ENCODE peak calls at places on chromosomes 2 and 18, in four cellular contexts. N is aorta, M is keratinocyte, Y is neural progenitor cell. H is an unnamed sample. For H3K4me1, H3K27me3 and H3K9me3, the result is how much of the 10 kb centered on the place peaks cover.

GRCh38 chr18:32548688-32549087 is 78.0 kb upstream of the GAREM1 start:
- DNase-seq in N (no peak), M (no peak), Y (peak), H (peak)

GRCh38 chr2:229081411-229081810 is 189.7 kb downstream of the PID1 start:
- DNase-seq in Y (no peak), N (no peak), M (no peak), H (no peak)

GRCh38 chr2:6081542-6081872 is 389.3 kb downstream of the SOX11 start:
- DNase-seq in Y (peak), M (no peak), N (no peak), H (no peak)

GRCh38 chr18:12423820-12424219 is 16.1 kb downstream of the PRELID3A start:
- DNase-seq in Y (no peak), N (no peak), M (no peak), H (no peak)

GRCh38 chr18:6729247-6730091 is at the start of gene ARHGAP28:
- DNase-seq in N (peak), M (peak), Y (peak), H (no peak)

GRCh38 chr2:133967326-133967725 is 286.5 kb upstream of the MGAT5 start:
- DNase-seq in M (no peak), N (no peak), Y (no peak), H (no peak)

GRCh38 chr2:124877065-124877671 is 852.1 kb downstream of the CNTNAP5 start:
- DNase-seq in Y (no peak), N (no peak), M (no peak), H (no peak)

GRCh38 chr2:110790907-110791306 is 58.5 kb downstream of the ACOXL start:
- DNase-seq in M (no peak), N (no peak), Y (no peak), H (no peak)

GRCh38 chr2:84770280-84770679 is 110.6 kb downstream of the TRABD2A start:
- DNase-seq in M (no peak), Y (no peak), N (no peak), H (no peak)

GRCh38 chr2:236088368-236089057 is 79.7 kb downstream of the GBX2 start:
- DNase-seq in N (no peak), Y (no peak), M (no peak), H (no peak)

GRCh38 chr18:44744206-44745180 is 63.8 kb downstream of the SETBP1 start:
- DNase-seq in N (peak), Y (peak), M (no peak), H (no peak)

GRCh38 chr18:68662779-68663178 is 52.1 kb downstream of the TMX3 start:
- DNase-seq in N (no peak), M (no peak), Y (no peak), H (no peak)

GRCh38 chr2:186648130-186648529 is 45.7 kb upstream of the FAM171B start:
- DNase-seq in Y (no peak), N (no peak), M (no peak), H (no peak)

GRCh38 chr2:97728091-97728596 is 14.8 kb downstream of the ZAP70 start:
- DNase-seq in Y (no peak), M (no peak), N (no peak), H (no peak)

GRCh38 chr18:79290876-79291275 is 104.9 kb upstream of the NFATC1 start:
- DNase-seq in N (no peak), Y (no peak), M (no peak), H (no peak)

GRCh38 chr2:107025291-107025857 is 139.4 kb upstream of the ST6GAL2 start:
- DNase-seq in Y (no peak), M (no peak), N (no peak), H (no peak)

GRCh38 chr2:127424598-127425379 is 6.6 kb downstream of the PROC start:
- DNase-seq in M (no peak), Y (no peak), N (no peak), H (no peak)

GRCh38 chr2:35973132-35973736 is 382.3 kb upstream of the CRIM1 start:
- DNase-seq in N (no peak), Y (peak), M (no peak), H (peak)

GRCh38 chr2:46277470-46278190 is 19.6 kb upstream of the EPAS1 start:
- DNase-seq in M (no peak), N (no peak), Y (no peak), H (no peak)

GRCh38 chr18:10081477-10081876 is 167.7 kb downstream of the VAPA start:
- DNase-seq in N (no peak), M (no peak), Y (no peak), H (no peak)

GRCh38 chr2:55087501-55087900 is 37.2 kb upstream of the RTN4 start:
- DNase-seq in M (no peak), N (no peak), Y (no peak), H (no peak)

GRCh38 chr18:2978626-2979025 is 34.3 kb downstream of the LPIN2 start:
- DNase-seq in Y (no peak), M (no peak), N (no peak), H (no peak)

GRCh38 chr18:2980607-2980923 is 32.4 kb downstream of the LPIN2 start:
- DNase-seq in M (no peak), N (no peak), Y (no peak), H (no peak)

GRCh38 chr18:2981212-2981728 is 31.7 kb downstream of the LPIN2 start:
- DNase-seq in M (no peak), Y (no peak), N (no peak), H (peak)

GRCh38 chr18:2979027-2979570 is 33.8 kb downstream of the LPIN2 start:
- DNase-seq in M (no peak), Y (no peak), N (no peak), H (no peak)

DNA sequence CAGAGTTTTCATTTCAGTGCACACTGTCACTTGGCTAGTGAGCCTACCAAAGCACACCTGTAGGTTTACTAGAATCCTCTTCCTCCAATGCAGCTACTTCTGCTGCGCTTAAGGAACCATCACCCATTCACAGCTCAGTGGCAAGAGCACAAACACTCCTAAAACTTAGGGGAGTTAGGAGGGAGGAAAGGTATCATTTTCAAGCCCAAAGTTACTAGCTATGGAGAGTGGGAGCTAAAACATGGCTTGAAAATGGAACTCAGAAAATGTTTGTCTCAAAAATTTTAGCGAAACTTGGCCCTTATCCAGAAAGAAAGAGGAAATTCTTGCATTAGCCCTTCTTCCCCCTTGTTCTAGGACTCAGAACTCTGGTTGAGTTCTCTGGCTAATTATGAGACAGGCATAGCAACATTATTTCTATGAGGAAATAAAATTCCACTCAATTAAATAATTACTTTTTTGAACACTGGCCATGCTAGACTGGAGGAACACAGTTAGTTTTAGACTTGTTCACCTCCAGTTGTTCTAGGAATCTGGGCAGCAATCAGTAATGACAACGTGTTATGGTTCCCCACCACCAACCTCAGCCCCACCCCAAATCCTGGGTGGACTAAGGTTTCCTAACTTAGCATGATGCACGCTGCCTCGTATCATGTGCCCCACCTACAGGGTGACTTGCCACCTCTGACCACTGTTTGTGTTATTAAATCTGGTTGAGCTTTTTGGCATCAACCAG is 32.9 kb downstream of the LPIN2 start:
- DNase-seq in M (no peak), N (no peak), Y (no peak), H (no peak)
- H3K4me1 ChIP-seq in M (under half), N (under half), Y (under half), H (under half)

DNA sequence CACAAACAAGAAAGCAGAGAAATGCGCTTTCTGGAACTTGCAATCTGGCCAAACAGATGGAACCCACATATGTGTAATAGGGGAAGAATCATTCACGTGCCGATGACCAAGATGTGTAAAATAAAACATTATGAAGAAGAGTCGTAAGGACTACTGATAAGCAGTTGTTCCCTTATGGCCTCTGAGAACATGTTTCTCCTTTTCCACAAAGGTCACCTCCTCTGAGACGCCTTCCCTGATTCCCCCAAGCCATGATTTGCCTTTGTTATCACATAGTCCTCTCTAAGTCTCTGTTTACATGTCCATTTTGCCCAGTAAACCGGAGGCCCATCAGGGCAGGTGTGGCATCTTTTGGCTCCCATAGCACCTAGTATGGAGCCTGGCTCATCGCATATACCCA is 8.0 kb downstream of the OTOF start:
- DNase-seq in N (no peak), M (no peak), Y (no peak), H (no peak)
- H3K27me3 ChIP-seq in N (under half), M (under half), Y (under half), H (under half)

GRCh38 chr2:179193759-179194394 is 70.8 kb downstream of the SESTD1 start:
- DNase-seq in M (no peak), N (no peak), Y (no peak), H (no peak)

GRCh38 chr2:179195146-179195545 is 69.5 kb downstream of the SESTD1 start:
- DNase-seq in Y (no peak), M (no peak), N (no peak), H (no peak)

GRCh38 chr2:179186126-179186525 is 78.5 kb downstream of the SESTD1 start:
- DNase-seq in M (no peak), Y (no peak), N (no peak), H (no peak)

DNA sequence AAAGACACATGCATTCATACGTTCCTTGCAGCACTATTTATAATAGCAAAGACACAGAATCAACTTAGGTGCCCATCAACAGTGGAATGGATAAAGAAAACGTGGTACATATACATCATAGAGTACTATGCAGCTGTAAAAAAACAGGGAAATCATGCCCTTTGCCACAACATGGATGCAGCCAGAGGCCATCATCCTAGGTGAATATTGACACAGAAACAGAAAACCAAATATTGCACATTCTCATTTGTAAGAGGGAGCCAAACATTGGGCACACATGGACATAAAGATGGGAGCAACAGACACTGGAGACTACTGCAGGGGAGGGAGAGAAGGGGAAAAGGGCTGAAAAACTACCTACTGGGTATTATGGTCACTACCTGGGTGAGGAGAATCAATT is 73.5 kb downstream of the SESTD1 start:
- DNase-seq in M (no peak), N (no peak), Y (no peak), H (no peak)
- H3K9me3 ChIP-seq in M (under half), N (under half), Y (under half), H (under half)

GRCh38 chr2:30236591-30237245 is 5.4 kb downstream of the LBH start:
- DNase-seq in N (peak), M (no peak), Y (no peak), H (no peak)
- H3K4me1 ChIP-seq in N (under half), M (under half), Y (under half), H (under half)

DNA sequence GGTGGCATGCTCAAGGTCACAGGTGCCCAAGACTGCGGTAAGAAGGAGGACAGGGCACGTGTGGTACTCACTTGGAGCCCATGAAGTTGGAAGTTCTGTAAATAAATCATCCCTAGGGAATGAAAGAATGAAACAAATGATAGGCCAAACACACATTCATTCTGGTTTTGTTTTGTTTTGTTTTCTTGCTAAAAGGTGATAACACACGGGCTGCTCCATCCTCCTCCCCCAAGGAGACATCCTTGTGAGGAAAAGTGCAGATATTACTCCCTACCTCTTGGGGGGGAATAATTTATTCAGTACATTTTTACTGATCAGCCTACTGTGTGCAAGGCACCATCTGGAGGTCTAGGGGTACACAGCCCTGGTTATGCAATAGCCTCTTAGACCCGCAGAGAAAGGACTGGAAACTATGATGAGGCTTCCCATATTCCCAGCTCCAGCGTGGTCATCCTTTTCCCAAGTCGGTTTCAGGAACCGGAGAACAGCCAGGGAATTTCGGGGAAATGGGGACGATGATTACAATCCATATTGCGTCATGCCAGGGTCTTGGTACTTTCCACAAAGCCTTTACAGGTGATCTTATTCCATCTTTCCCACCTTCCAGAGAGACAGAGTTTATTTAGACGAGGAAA is 6.3 kb downstream of the RAX start:
- DNase-seq in M (no peak), Y (no peak), N (no peak), H (no peak)
- H3K27me3 ChIP-seq in M (half or more), Y (half or more), N (under half), H (half or more)

GRCh38 chr2:172545408-172546075 is 10.3 kb upstream of the PDK1 start:
- DNase-seq in M (no peak), Y (no peak), N (no peak), H (no peak)

GRCh38 chr2:172539767-172540166 is 16.1 kb upstream of the PDK1 start:
- DNase-seq in N (no peak), M (no peak), Y (no peak), H (no peak)

GRCh38 chr2:172535119-172535518 is 20.8 kb upstream of the PDK1 start:
- DNase-seq in N (no peak), M (no peak), Y (peak), H (no peak)

GRCh38 chr2:172540421-172540820 is 15.5 kb upstream of the PDK1 start:
- DNase-seq in N (no peak), Y (no peak), M (no peak), H (no peak)
- H3K9me3 ChIP-seq in N (under half), Y (under half), M (under half), H (under half)

DNA sequence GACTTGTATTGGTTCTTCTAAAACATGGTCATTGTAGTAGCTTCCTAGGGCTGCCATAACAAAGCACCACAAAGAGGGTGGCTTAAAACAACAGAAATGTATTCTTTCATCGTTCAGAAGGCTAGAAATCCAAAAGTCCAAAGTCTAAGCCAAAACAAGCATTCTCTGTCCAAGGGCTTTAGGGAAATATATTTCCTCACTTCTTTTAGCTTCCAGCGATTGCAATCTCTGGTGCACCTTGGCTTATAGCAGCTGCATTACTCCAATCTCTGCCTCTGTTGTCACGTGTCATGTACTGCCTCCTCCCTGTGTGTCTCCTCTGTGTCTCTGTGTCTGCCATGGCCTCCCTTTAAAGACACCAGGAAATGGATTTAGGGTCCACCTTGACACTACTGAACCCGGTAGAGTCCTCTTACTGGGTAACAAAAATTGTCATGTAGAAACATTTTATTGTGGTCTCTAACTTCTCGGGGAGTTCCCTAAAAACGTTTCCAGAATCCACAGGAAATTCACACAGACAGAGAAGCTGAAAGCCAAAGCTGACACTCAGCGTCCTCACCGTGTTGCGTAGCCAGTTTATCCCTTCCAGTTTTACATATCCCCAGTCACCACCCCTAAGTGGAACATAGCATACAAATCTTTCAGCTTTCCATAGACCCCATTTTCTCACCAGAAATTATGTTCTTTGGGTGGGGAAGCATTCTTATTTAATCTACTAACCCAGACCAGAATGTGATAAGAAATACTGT is 20.7 kb upstream of the TTN start:
- DNase-seq in N (no peak), Y (no peak), M (no peak), H (no peak)
- H3K4me1 ChIP-seq in N (under half), Y (under half), M (under half), H (under half)

H was measured in HAP-1.